ENCODE peak calls at places on chromosomes 13 and 19, in ten cellular contexts. A is breast epithelium, D is dorsolateral prefrontal cortex, W is AG10803, N is tibial artery, U is IMR-90, C is endothelial cell, Q is psoas muscle, O is mucosa of descending colon, M is K562. F is an unnamed sample.
A peak's percentile ranks its signal among the peaks of the same experiment; 100 is the strongest.

GRCh38 chr19:4861147-4861546 is 6.3 kb downstream of the PLIN3 start:
- DNase-seq in M (peak; percentile 16), Q (no peak), D (no peak), A (peak; percentile 73), C (no peak), O (peak; percentile 84), U (no peak), N (no peak), W (no peak), F (no peak)

GRCh38 chr13:112904436-112904960 is 64.5 kb upstream of the MCF2L start:
- DNase-seq in D (peak; percentile 10), U (no peak), M (no peak), C (no peak), A (no peak), O (no peak), W (no peak), Q (no peak), N (no peak), F (no peak)

GRCh38 chr13:109786457-109787134 is at the start of gene IRS2:
- DNase-seq in U (peak; percentile 90), M (peak; percentile 86), O (peak; percentile 94), Q (peak; percentile 96), C (peak; percentile 87), D (peak; percentile 98), W (peak; percentile 95), N (peak; percentile 97), A (peak; percentile 95), F (peak; percentile 94)

GRCh38 chr13:81957121-81957520 is 1616.2 kb upstream of the SPRY2 start:
- DNase-seq in W (no peak), U (no peak), N (no peak), C (no peak), M (no peak), D (no peak), O (no peak), Q (no peak), A (no peak), F (no peak)

GRCh38 chr13:31046711-31047279 is 114.3 kb downstream of the TEX26 start:
- DNase-seq in Q (no peak), A (no peak), C (no peak), D (peak; percentile 58), N (no peak), M (no peak), W (no peak), O (no peak), U (peak; percentile 68), F (no peak)

GRCh38 chr13:40922437-40923040 is 96.6 kb downstream of the ELF1 start:
- DNase-seq in Q (no peak), M (no peak), C (no peak), A (no peak), N (no peak), O (peak; percentile 81), D (no peak), U (no peak), W (no peak), F (no peak)

GRCh38 chr19:13037161-13037560 is 41.9 kb downstream of the NFIX start:
- DNase-seq in O (no peak), D (no peak), C (no peak), W (peak; percentile 89), M (no peak), Q (no peak), U (peak; percentile 85), N (peak; percentile 73), A (peak; percentile 68), F (no peak)

GRCh38 chr13:100608906-100609305 is 20.3 kb upstream of the GGACT start:
- DNase-seq in A (no peak), N (no peak), O (no peak), M (peak; percentile 61), U (no peak), W (no peak), C (no peak), Q (no peak), D (no peak), F (no peak)

GRCh38 chr19:14089412-14089661 is 1.2 kb downstream of the SAMD1 start:
- DNase-seq in M (no peak), W (no peak), A (no peak), O (no peak), C (no peak), D (no peak), U (no peak), N (no peak), Q (no peak), F (no peak)

GRCh38 chr13:27194895-27195764 is 23.5 kb upstream of the USP12 start:
- DNase-seq in N (no peak), O (no peak), C (no peak), M (peak; percentile 36), A (no peak), W (peak; percentile 88), U (peak; percentile 95), Q (no peak), D (no peak), F (no peak)

GRCh38 chr13:19962894-19963293 is 4.4 kb downstream of the ZMYM2 start:
- DNase-seq in D (no peak), U (no peak), M (no peak), C (no peak), O (no peak), A (no peak), Q (no peak), W (no peak), N (no peak), F (no peak)

GRCh38 chr13:112722433-112723250 is 32.8 kb downstream of the ATP11A start:
- DNase-seq in Q (no peak), O (no peak), M (peak; percentile 46), C (no peak), U (peak; percentile 98), D (no peak), N (no peak), A (no peak), W (peak; percentile 31), F (no peak)

GRCh38 chr13:72164811-72165210 is 297.8 kb upstream of the DACH1 start:
- DNase-seq in M (no peak), O (no peak), W (no peak), C (no peak), A (no peak), Q (no peak), N (no peak), U (no peak), D (no peak), F (no peak)

GRCh38 chr19:1213391-1214286 is 8.1 kb downstream of the STK11 start:
- DNase-seq in A (peak; percentile 41), O (no peak), M (no peak), W (peak; percentile 61), N (peak; percentile 91), C (peak; percentile 33), U (peak; percentile 58), D (no peak), Q (peak; percentile 93), F (peak; percentile 81)

GRCh38 chr19:6423499-6424189 is 967 bp downstream of the KHSRP start:
- DNase-seq in Q (no peak), A (no peak), U (peak; percentile 42), M (peak; percentile 46), C (peak; percentile 52), N (no peak), W (peak; percentile 47), D (no peak), O (no peak), F (no peak)

GRCh38 chr19:17405250-17406038 is at the start of gene BST2:
- DNase-seq in W (peak; percentile 72), U (peak; percentile 37), Q (peak; percentile 65), O (peak; percentile 71), A (peak; percentile 64), C (no peak), N (no peak), D (no peak), M (peak; percentile 73), F (peak; percentile 69)

GRCh38 chr19:15640294-15640903 is at the start of gene CYP4F3:
- DNase-seq in N (no peak), D (peak; percentile 74), U (no peak), O (peak; percentile 96), W (no peak), C (no peak), A (peak; percentile 41), Q (no peak), M (peak; percentile 86), F (peak; percentile 78)

GRCh38 chr19:35559281-35559659 is 4.2 kb downstream of the ATP4A start:
- DNase-seq in A (no peak), Q (no peak), N (no peak), C (no peak), U (no peak), W (no peak), M (no peak), O (no peak), D (no peak), F (no peak)

GRCh38 chr19:48461982-48462655 is 6.7 kb downstream of the KCNJ14 start:
- DNase-seq in Q (peak; percentile 51), W (no peak), D (no peak), A (no peak), C (no peak), N (no peak), U (no peak), M (peak; percentile 71), O (peak; percentile 53), F (peak; percentile 24)

GRCh38 chr19:43759515-43759914 is 4.8 kb upstream of the SMG9 start:
- DNase-seq in M (peak; percentile 33), A (peak; percentile 59), U (peak; percentile 55), Q (no peak), C (no peak), W (peak; percentile 69), O (no peak), N (no peak), D (no peak), F (peak; percentile 14)
- TF ChIP-seq CTCF in M (peak; percentile 50), A (peak; percentile 55), U (peak; percentile 49), Q (no peak), C (no peak), W (peak; percentile 67), O (no peak), N (no peak), D (no peak), F (no peak)

GRCh38 chr13:42812311-42812710 is 30.9 kb downstream of the FAM216B start:
- DNase-seq in D (no peak), U (no peak), N (no peak), O (no peak), C (no peak), W (no peak), A (no peak), M (no peak), Q (no peak), F (no peak)
- TF ChIP-seq CTCF in D (no peak), U (no peak), N (no peak), O (no peak), C (no peak), W (no peak), A (no peak), M (no peak), Q (no peak), F (no peak)

GRCh38 chr19:42092350-42092749 is 16.4 kb downstream of the ZNF574 start:
- DNase-seq in Q (no peak), W (no peak), A (no peak), U (no peak), N (no peak), D (no peak), M (no peak), O (no peak), C (peak; percentile 60), F (no peak)
- TF ChIP-seq CTCF in Q (peak; percentile 28), W (peak; percentile 46), A (no peak), U (peak; percentile 46), N (no peak), D (no peak), M (peak; percentile 57), O (peak; percentile 28), C (no peak), F (peak; percentile 39)

DNA sequence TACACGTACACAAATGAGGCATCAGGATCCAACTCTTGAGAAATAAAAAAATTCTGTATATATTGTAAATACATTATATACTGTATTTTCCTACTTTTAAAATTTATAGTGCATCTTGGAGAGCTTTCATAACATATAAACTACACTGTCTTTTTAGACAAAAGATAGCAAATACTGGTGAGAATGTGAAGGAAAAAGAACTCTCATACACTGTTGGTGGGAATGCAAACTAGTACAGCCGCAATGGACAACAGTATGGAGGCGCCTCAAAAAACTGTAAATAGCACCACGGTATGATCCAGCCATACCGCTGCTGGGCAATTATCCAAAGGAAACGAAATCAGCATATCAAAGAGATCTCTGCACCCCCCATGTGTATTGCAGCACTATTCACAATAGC is 292.5 kb downstream of the EFNB2 start:
- DNase-seq in O (no peak), A (no peak), U (no peak), D (no peak), C (no peak), M (no peak), N (no peak), W (no peak), Q (no peak), F (no peak)
- TF ChIP-seq CTCF in O (no peak), A (no peak), U (no peak), D (no peak), C (no peak), M (no peak), N (no peak), W (no peak), Q (no peak), F (no peak)

F was measured in heart left ventricle.